ENCODE peak calls at places on chromosomes 5 and 9, in seven cellular contexts. D is HCEC 1CT; G is GM13976; Y is stimulated activated CD4-positive, alpha-beta T cell treated with anti-CD3 and anti-CD28 coated beads, Interleukin-1b, Interleukin-23, amount 100 ng/mL, for 24 hours; M is stimulated activated naive B cell treated with anti-CD40 and anti-IgM and Interleukin-4, amounts not matched to agents 10 μg/mL and 1 μg/mL and 100 μg/mL, for 72 hours; X is HTR-8/SVneo; Q is activated CD8-positive, alpha-beta memory T cell treated with anti-CD3 and anti-CD28 coated beads for 48 hours. V is an unnamed sample.

GRCh38 chr5:32291591-32291990 is 21.1 kb downstream of the MTMR12 start:
- DNase-seq in D (no peak), G (no peak), Y (no peak), M (no peak), X (no peak), Q (no peak), V (no peak)

GRCh38 chr9:120375316-120375715 is 204.7 kb downstream of the CDK5RAP2 start:
- DNase-seq in D (no peak), G (no peak), Y (no peak), M (no peak), X (no peak), Q (no peak), V (no peak)

GRCh38 chr9:84404095-84404686 is 63.6 kb upstream of the SLC28A3 start:
- DNase-seq in D (no peak), G (peak; percentile 65), Y (no peak), M (no peak), X (no peak), Q (no peak), V (peak; percentile 54)

GRCh38 chr9:120486347-120486746 is 93.6 kb downstream of the CDK5RAP2 start:
- DNase-seq in D (no peak), G (no peak), Y (no peak), M (no peak), X (no peak), Q (no peak), V (no peak)

GRCh38 chr5:115939059-115939458 is 23.2 kb upstream of the LVRN start:
- DNase-seq in D (no peak), G (no peak), Y (no peak), M (no peak), X (no peak), Q (no peak), V (no peak)

GRCh38 chr5:135038829-135039525 is 4.9 kb upstream of the PITX1 start:
- DNase-seq in D (peak; percentile 47), G (no peak), Y (no peak), M (no peak), X (no peak), Q (no peak), V (no peak)

GRCh38 chr9:119698535-119698934 is 329.3 kb upstream of the BRINP1 start:
- DNase-seq in D (no peak), G (no peak), Y (no peak), M (no peak), X (no peak), Q (no peak), V (no peak)

GRCh38 chr5:123813937-123814624 is 302.1 kb downstream of the CSNK1G3 start:
- DNase-seq in D (peak; percentile 24), G (no peak), Y (no peak), M (no peak), X (peak; percentile 26), Q (no peak), V (no peak)

GRCh38 chr9:34431661-34432060 is 26.7 kb downstream of the FAM219A start:
- DNase-seq in D (no peak), G (no peak), Y (no peak), M (no peak), X (no peak), Q (no peak), V (no peak)

GRCh38 chr9:95008151-95008771 is 281.8 kb downstream of the AOPEP start:
- DNase-seq in D (peak; percentile 35), G (no peak), Y (no peak), M (no peak), X (no peak), Q (no peak), V (no peak)

GRCh38 chr9:137044502-137045177 is 1.3 kb downstream of the NPDC1 start:
- DNase-seq in D (no peak), G (no peak), Y (no peak), M (no peak), X (no peak), Q (no peak), V (no peak)

GRCh38 chr5:72478276-72478675 is 28.9 kb downstream of the ZNF366 start:
- DNase-seq in D (no peak), G (no peak), Y (no peak), M (no peak), X (no peak), Q (no peak), V (no peak)

GRCh38 chr9:87556821-87557220 is 59.2 kb downstream of the DAPK1 start:
- DNase-seq in D (no peak), G (no peak), Y (no peak), M (peak; percentile 37), X (no peak), Q (no peak), V (no peak)

GRCh38 chr9:20599195-20599594 is 23.1 kb downstream of the MLLT3 start:
- DNase-seq in D (peak; percentile 78), G (no peak), Y (no peak), M (no peak), X (no peak), Q (no peak), V (no peak)

GRCh38 chr5:127351418-127351817 is 60.8 kb downstream of the MEGF10 start:
- DNase-seq in D (peak; percentile 9), G (no peak), Y (no peak), M (no peak), X (peak; percentile 44), Q (no peak), V (no peak)

GRCh38 chr5:150159741-150160179 is 4.1 kb upstream of the PDGFRB start:
- DNase-seq in D (peak; percentile 45), G (peak; percentile 57), Y (no peak), M (no peak), X (no peak), Q (no peak), V (peak; percentile 43)

GRCh38 chr5:177426566-177427210 is at the start of gene GRK6:
- DNase-seq in D (no peak), G (peak; percentile 67), Y (no peak), M (peak; percentile 60), X (peak; percentile 47), Q (peak; percentile 46), V (peak; percentile 51)

GRCh38 chr5:56270058-56270457 is 36.9 kb upstream of the ANKRD55 start:
- DNase-seq in D (no peak), G (no peak), Y (no peak), M (no peak), X (no peak), Q (no peak), V (no peak)

GRCh38 chr9:124019771-124020519 is 8.4 kb downstream of the LHX2 start:
- DNase-seq in D (no peak), G (peak; percentile 37), Y (no peak), M (no peak), X (no peak), Q (no peak), V (no peak)